ENCODE peak calls at places on chromosomes 4 and X, in seven cellular contexts. One of them, this sample, is unnamed.
A peak's percentile ranks its signal among the peaks of the same experiment; 100 is the strongest.

GRCh38 chrX:9071031-9071650 is 37.2 kb upstream of the FAM9B start:
- DNase-seq in CD8-positive, alpha-beta memory T cell: no peak
- DNase-seq in stimulated activated naive CD8-positive, alpha-beta T cell treated with anti-CD3 and anti-CD28 coated beads, Interleukin-15, Interleukin-2, amounts not matched to agents 100 U/mL and 50 U/mL, for 24 hours: no peak
- DNase-seq in GM04504: no peak
- DNase-seq in IMR-90: peak; percentile 44
- DNase-seq in iPS-NIHi11: no peak
- DNase-seq in posterior cingulate gyrus: no peak
- DNase-seq in this sample: no peak

GRCh38 chr4:37892641-37893040 is 1.8 kb downstream of the TBC1D1 start:
- DNase-seq in CD8-positive, alpha-beta memory T cell: peak; percentile 18
- DNase-seq in GM04504: no peak
- DNase-seq in IMR-90: no peak
- DNase-seq in iPS-NIHi11: no peak
- DNase-seq in posterior cingulate gyrus: no peak
- DNase-seq in stimulated activated naive CD8-positive, alpha-beta T cell treated with anti-CD3 and anti-CD28 coated beads, Interleukin-15, Interleukin-2, amounts not matched to agents 100 U/mL and 50 U/mL, for 24 hours: peak; percentile 67
- DNase-seq in this sample: peak; percentile 27

GRCh38 chr4:183098723-183099536 is at the start of gene WWC2:
- DNase-seq in iPS-NIHi11: peak; percentile 91
- DNase-seq in CD8-positive, alpha-beta memory T cell: peak; percentile 20
- DNase-seq in posterior cingulate gyrus: peak; percentile 95
- DNase-seq in stimulated activated naive CD8-positive, alpha-beta T cell treated with anti-CD3 and anti-CD28 coated beads, Interleukin-15, Interleukin-2, amounts not matched to agents 100 U/mL and 50 U/mL, for 24 hours: peak; percentile 67
- DNase-seq in GM04504: peak; percentile 85
- DNase-seq in IMR-90: peak; percentile 92
- DNase-seq in this sample: peak; percentile 40

GRCh38 chr4:153223935-153224334 is 19.7 kb downstream of the TRIM2 start:
- DNase-seq in stimulated activated naive CD8-positive, alpha-beta T cell treated with anti-CD3 and anti-CD28 coated beads, Interleukin-15, Interleukin-2, amounts not matched to agents 100 U/mL and 50 U/mL, for 24 hours: no peak
- DNase-seq in IMR-90: peak; percentile 46
- DNase-seq in iPS-NIHi11: peak; percentile 49
- DNase-seq in GM04504: no peak
- DNase-seq in posterior cingulate gyrus: no peak
- DNase-seq in CD8-positive, alpha-beta memory T cell: no peak
- DNase-seq in this sample: no peak

GRCh38 chr4:110705440-110705782 is 82.5 kb upstream of the PITX2 start:
- DNase-seq in IMR-90: no peak
- DNase-seq in iPS-NIHi11: no peak
- DNase-seq in posterior cingulate gyrus: no peak
- DNase-seq in stimulated activated naive CD8-positive, alpha-beta T cell treated with anti-CD3 and anti-CD28 coated beads, Interleukin-15, Interleukin-2, amounts not matched to agents 100 U/mL and 50 U/mL, for 24 hours: no peak
- DNase-seq in CD8-positive, alpha-beta memory T cell: no peak
- DNase-seq in GM04504: no peak
- DNase-seq in this sample: no peak

GRCh38 chrX:24838624-24839023 is 144.9 kb downstream of the POLA1 start:
- DNase-seq in iPS-NIHi11: no peak
- DNase-seq in IMR-90: peak; percentile 50
- DNase-seq in GM04504: peak; percentile 12
- DNase-seq in stimulated activated naive CD8-positive, alpha-beta T cell treated with anti-CD3 and anti-CD28 coated beads, Interleukin-15, Interleukin-2, amounts not matched to agents 100 U/mL and 50 U/mL, for 24 hours: no peak
- DNase-seq in CD8-positive, alpha-beta memory T cell: no peak
- DNase-seq in posterior cingulate gyrus: no peak
- DNase-seq in this sample: no peak

GRCh38 chr4:137632842-137633241 is 100.5 kb upstream of the PCDH18 start:
- DNase-seq in posterior cingulate gyrus: no peak
- DNase-seq in IMR-90: no peak
- DNase-seq in stimulated activated naive CD8-positive, alpha-beta T cell treated with anti-CD3 and anti-CD28 coated beads, Interleukin-15, Interleukin-2, amounts not matched to agents 100 U/mL and 50 U/mL, for 24 hours: no peak
- DNase-seq in CD8-positive, alpha-beta memory T cell: no peak
- DNase-seq in iPS-NIHi11: no peak
- DNase-seq in GM04504: no peak
- DNase-seq in this sample: no peak

GRCh38 chrX:151870603-151871002 is 42.1 kb upstream of the MAGEA4 start:
- DNase-seq in iPS-NIHi11: no peak
- DNase-seq in stimulated activated naive CD8-positive, alpha-beta T cell treated with anti-CD3 and anti-CD28 coated beads, Interleukin-15, Interleukin-2, amounts not matched to agents 100 U/mL and 50 U/mL, for 24 hours: no peak
- DNase-seq in GM04504: peak; percentile 55
- DNase-seq in IMR-90: peak; percentile 56
- DNase-seq in posterior cingulate gyrus: no peak
- DNase-seq in CD8-positive, alpha-beta memory T cell: no peak
- DNase-seq in this sample: no peak

GRCh38 chr4:82851902-82852750 is 38.8 kb downstream of the SEC31A start:
- DNase-seq in iPS-NIHi11: peak; percentile 12
- DNase-seq in GM04504: peak; percentile 7
- DNase-seq in CD8-positive, alpha-beta memory T cell: no peak
- DNase-seq in IMR-90: peak; percentile 49
- DNase-seq in stimulated activated naive CD8-positive, alpha-beta T cell treated with anti-CD3 and anti-CD28 coated beads, Interleukin-15, Interleukin-2, amounts not matched to agents 100 U/mL and 50 U/mL, for 24 hours: no peak
- DNase-seq in posterior cingulate gyrus: no peak
- DNase-seq in this sample: no peak

GRCh38 chr4:182555997-182556418 is 312.8 kb downstream of the TENM3 start:
- DNase-seq in iPS-NIHi11: peak; percentile 55
- DNase-seq in GM04504: peak; percentile 59
- DNase-seq in posterior cingulate gyrus: no peak
- DNase-seq in IMR-90: peak; percentile 91
- DNase-seq in stimulated activated naive CD8-positive, alpha-beta T cell treated with anti-CD3 and anti-CD28 coated beads, Interleukin-15, Interleukin-2, amounts not matched to agents 100 U/mL and 50 U/mL, for 24 hours: no peak
- DNase-seq in CD8-positive, alpha-beta memory T cell: no peak
- DNase-seq in this sample: no peak

GRCh38 chr4:180664766-180665368 is 1578.3 kb upstream of the TENM3 start:
- DNase-seq in iPS-NIHi11: peak; percentile 77
- DNase-seq in stimulated activated naive CD8-positive, alpha-beta T cell treated with anti-CD3 and anti-CD28 coated beads, Interleukin-15, Interleukin-2, amounts not matched to agents 100 U/mL and 50 U/mL, for 24 hours: peak; percentile 63
- DNase-seq in GM04504: peak; percentile 41
- DNase-seq in CD8-positive, alpha-beta memory T cell: no peak
- DNase-seq in IMR-90: peak; percentile 90
- DNase-seq in posterior cingulate gyrus: no peak
- DNase-seq in this sample: peak; percentile 21

GRCh38 chr4:170589597-170590191 is 499.9 kb upstream of the AADAT start:
- DNase-seq in posterior cingulate gyrus: no peak
- DNase-seq in IMR-90: no peak
- DNase-seq in stimulated activated naive CD8-positive, alpha-beta T cell treated with anti-CD3 and anti-CD28 coated beads, Interleukin-15, Interleukin-2, amounts not matched to agents 100 U/mL and 50 U/mL, for 24 hours: no peak
- DNase-seq in GM04504: no peak
- DNase-seq in iPS-NIHi11: peak; percentile 57
- DNase-seq in CD8-positive, alpha-beta memory T cell: no peak
- DNase-seq in this sample: peak; percentile 1

GRCh38 chr4:7766086-7766485 is 173.6 kb downstream of the AFAP1 start:
- DNase-seq in IMR-90: no peak
- DNase-seq in posterior cingulate gyrus: peak; percentile 64
- DNase-seq in GM04504: no peak
- DNase-seq in iPS-NIHi11: no peak
- DNase-seq in stimulated activated naive CD8-positive, alpha-beta T cell treated with anti-CD3 and anti-CD28 coated beads, Interleukin-15, Interleukin-2, amounts not matched to agents 100 U/mL and 50 U/mL, for 24 hours: no peak
- DNase-seq in CD8-positive, alpha-beta memory T cell: no peak
- DNase-seq in this sample: no peak

GRCh38 chr4:6405417-6405747 is 67.0 kb downstream of the PPP2R2C start:
- DNase-seq in IMR-90: no peak
- DNase-seq in stimulated activated naive CD8-positive, alpha-beta T cell treated with anti-CD3 and anti-CD28 coated beads, Interleukin-15, Interleukin-2, amounts not matched to agents 100 U/mL and 50 U/mL, for 24 hours: no peak
- DNase-seq in iPS-NIHi11: no peak
- DNase-seq in CD8-positive, alpha-beta memory T cell: no peak
- DNase-seq in posterior cingulate gyrus: no peak
- DNase-seq in GM04504: no peak
- DNase-seq in this sample: no peak

GRCh38 chr4:53019485-53020382 is 157.6 kb downstream of the RASL11B start:
- DNase-seq in CD8-positive, alpha-beta memory T cell: no peak
- DNase-seq in stimulated activated naive CD8-positive, alpha-beta T cell treated with anti-CD3 and anti-CD28 coated beads, Interleukin-15, Interleukin-2, amounts not matched to agents 100 U/mL and 50 U/mL, for 24 hours: no peak
- DNase-seq in iPS-NIHi11: no peak
- DNase-seq in IMR-90: peak; percentile 71
- DNase-seq in GM04504: peak; percentile 54
- DNase-seq in posterior cingulate gyrus: no peak
- DNase-seq in this sample: no peak

GRCh38 chr4:17468638-17469221 is 43.2 kb downstream of the QDPR start:
- DNase-seq in posterior cingulate gyrus: no peak
- DNase-seq in stimulated activated naive CD8-positive, alpha-beta T cell treated with anti-CD3 and anti-CD28 coated beads, Interleukin-15, Interleukin-2, amounts not matched to agents 100 U/mL and 50 U/mL, for 24 hours: no peak
- DNase-seq in IMR-90: peak; percentile 44
- DNase-seq in GM04504: no peak
- DNase-seq in CD8-positive, alpha-beta memory T cell: no peak
- DNase-seq in iPS-NIHi11: peak; percentile 54
- DNase-seq in this sample: no peak

GRCh38 chrX:149272690-149273463 is 232.2 kb downstream of the IDS start:
- DNase-seq in GM04504: no peak
- DNase-seq in iPS-NIHi11: no peak
- DNase-seq in stimulated activated naive CD8-positive, alpha-beta T cell treated with anti-CD3 and anti-CD28 coated beads, Interleukin-15, Interleukin-2, amounts not matched to agents 100 U/mL and 50 U/mL, for 24 hours: no peak
- DNase-seq in IMR-90: no peak
- DNase-seq in posterior cingulate gyrus: no peak
- DNase-seq in CD8-positive, alpha-beta memory T cell: no peak
- DNase-seq in this sample: no peak

GRCh38 chr4:102610476-102610875 is 109.3 kb downstream of the NFKB1 start:
- DNase-seq in GM04504: no peak
- DNase-seq in stimulated activated naive CD8-positive, alpha-beta T cell treated with anti-CD3 and anti-CD28 coated beads, Interleukin-15, Interleukin-2, amounts not matched to agents 100 U/mL and 50 U/mL, for 24 hours: no peak
- DNase-seq in posterior cingulate gyrus: no peak
- DNase-seq in IMR-90: no peak
- DNase-seq in CD8-positive, alpha-beta memory T cell: no peak
- DNase-seq in iPS-NIHi11: no peak
- DNase-seq in this sample: no peak

GRCh38 chrX:331145-331771 is 12.7 kb upstream of the GTPBP6 start:
- DNase-seq in posterior cingulate gyrus: peak; percentile 73
- DNase-seq in iPS-NIHi11: peak; percentile 59
- DNase-seq in CD8-positive, alpha-beta memory T cell: no peak
- DNase-seq in GM04504: no peak
- DNase-seq in IMR-90: peak; percentile 28
- DNase-seq in stimulated activated naive CD8-positive, alpha-beta T cell treated with anti-CD3 and anti-CD28 coated beads, Interleukin-15, Interleukin-2, amounts not matched to agents 100 U/mL and 50 U/mL, for 24 hours: peak; percentile 34
- DNase-seq in this sample: no peak

GRCh38 chr4:108446554-108446953 is 173.8 kb upstream of the RPL34 start:
- DNase-seq in GM04504: no peak
- DNase-seq in posterior cingulate gyrus: no peak
- DNase-seq in stimulated activated naive CD8-positive, alpha-beta T cell treated with anti-CD3 and anti-CD28 coated beads, Interleukin-15, Interleukin-2, amounts not matched to agents 100 U/mL and 50 U/mL, for 24 hours: no peak
- DNase-seq in IMR-90: no peak
- DNase-seq in iPS-NIHi11: no peak
- DNase-seq in CD8-positive, alpha-beta memory T cell: no peak
- DNase-seq in this sample: no peak

GRCh38 chr4:168877779-168878491 is 132.1 kb downstream of the CBR4 start:
- DNase-seq in GM04504: no peak
- DNase-seq in posterior cingulate gyrus: peak; percentile 84
- DNase-seq in CD8-positive, alpha-beta memory T cell: peak; percentile 5
- DNase-seq in stimulated activated naive CD8-positive, alpha-beta T cell treated with anti-CD3 and anti-CD28 coated beads, Interleukin-15, Interleukin-2, amounts not matched to agents 100 U/mL and 50 U/mL, for 24 hours: peak; percentile 39
- DNase-seq in iPS-NIHi11: peak; percentile 63
- DNase-seq in IMR-90: no peak
- DNase-seq in this sample: no peak

This sample was measured in GM12891.